ENCODE peak calls at places on chromosomes 16 and 17, in six cellular contexts. I is stimulated activated CD4-positive, alpha-beta T cell treated with anti-CD3 and anti-CD28 coated beads, TNF-alpha, amount 100 ng/mL, for 1 hour; F is NCI-H2081; U is T-helper 1 cell; M is NCI-H748 treated with DMSO at 0.1 percent for 48 hours; B is NCI-H1694 treated with DMSO at 0.1 percent for 48 hours. P is an unnamed sample.

GRCh38 chr17:3972281-3972731 is 8.1 kb upstream of the ATP2A3 start:
- DNase-seq in M (no peak), F (no peak), B (no peak), U (no peak), I (no peak), P (no peak)

GRCh38 chr17:58083491-58084316 is 485 bp downstream of the DYNLL2 start:
- DNase-seq in M (no peak), U (peak; percentile 39), B (no peak), F (peak; percentile 57), I (peak; percentile 47), P (peak; percentile 49)

GRCh38 chr17:82351254-82351712 is 7.8 kb upstream of the TEX19 start:
- DNase-seq in F (no peak), I (no peak), M (no peak), U (no peak), B (no peak), P (no peak)

GRCh38 chr16:86498661-86499493 is 11.4 kb upstream of the FOXF1 start:
- DNase-seq in M (no peak), U (no peak), I (no peak), F (no peak), B (no peak), P (no peak)

GRCh38 chr17:46056800-46057304 is 57.8 kb downstream of the STH start:
- DNase-seq in B (no peak), M (no peak), I (no peak), F (no peak), U (no peak), P (no peak)

GRCh38 chr16:57637424-57637823 is 9.0 kb downstream of the ADGRG1 start:
- DNase-seq in B (no peak), M (no peak), U (no peak), F (no peak), I (no peak), P (no peak)

GRCh38 chr17:59964455-59965328 is at the start of gene RNFT1:
- DNase-seq in B (peak; percentile 67), I (peak; percentile 96), F (peak; percentile 90), U (peak; percentile 77), M (peak; percentile 57), P (peak; percentile 86)

GRCh38 chr16:11386791-11387546 is 41.7 kb downstream of the RMI2 start:
- DNase-seq in B (no peak), M (no peak), F (no peak), U (no peak), I (no peak), P (no peak)

GRCh38 chr17:1060991-1061390 is 64.1 kb downstream of the TIMM22 start:
- DNase-seq in F (peak; percentile 13), I (no peak), U (no peak), B (no peak), M (no peak), P (peak; percentile 50)

GRCh38 chr17:21125862-21126261 is 902 bp upstream of the DHRS7B start:
- DNase-seq in I (peak; percentile 5), B (no peak), F (no peak), M (no peak), U (peak; percentile 48), P (no peak)

GRCh38 chr17:869067-869466 is 86.9 kb downstream of the MRM3 start:
- DNase-seq in I (no peak), F (no peak), B (no peak), M (no peak), U (no peak), P (peak; percentile 84)

GRCh38 chr16:21194771-21195301 is 16.5 kb downstream of the ZP2 start:
- DNase-seq in B (no peak), M (no peak), U (no peak), F (no peak), I (no peak), P (no peak)

GRCh38 chr17:28363186-28363585 is 1.8 kb downstream of the SEBOX start:
- DNase-seq in B (no peak), M (no peak), U (no peak), F (no peak), I (no peak), P (no peak)

GRCh38 chr17:75183999-75184884 is 1.5 kb upstream of the SUMO2 start:
- DNase-seq in I (no peak), U (no peak), M (no peak), F (no peak), B (no peak), P (no peak)

GRCh38 chr16:28320023-28320561 is 27.8 kb downstream of the SBK1 start:
- DNase-seq in I (no peak), B (no peak), M (no peak), F (no peak), U (no peak), P (no peak)

GRCh38 chr17:80760501-80760900 is 215.9 kb downstream of the RPTOR start:
- DNase-seq in B (peak; percentile 78), I (no peak), F (peak; percentile 98), U (no peak), M (peak; percentile 73), P (no peak)

GRCh38 chr17:48181653-48182052 is 74.1 kb downstream of the SNX11 start:
- DNase-seq in B (no peak), I (no peak), F (peak; percentile 76), U (no peak), M (no peak), P (no peak)

GRCh38 chr17:57911834-57912673 is 43.2 kb downstream of the CUEDC1 start:
- DNase-seq in F (peak; percentile 100), U (no peak), M (peak; percentile 93), B (peak; percentile 93), I (no peak), P (peak; percentile 88)

GRCh38 chr16:55324491-55325447 is 766 bp downstream of the IRX6 start:
- DNase-seq in M (no peak), B (no peak), U (no peak), F (no peak), I (no peak), P (no peak)

GRCh38 chr16:70482624-70483023 is 28.2 kb downstream of the FCSK start:
- DNase-seq in B (no peak), F (no peak), I (no peak), U (no peak), M (no peak), P (no peak)

GRCh38 chr17:48818361-48818841 is 1.4 kb upstream of the TTLL6 start:
- DNase-seq in M (no peak), F (no peak), U (no peak), I (no peak), B (no peak), P (no peak)

GRCh38 chr17:31835984-31836383 is 23.1 kb downstream of the COPRS start:
- DNase-seq in I (no peak), U (no peak), B (no peak), M (no peak), F (no peak), P (no peak)

P was measured in uterus.